ENCODE peak calls at places on chromosome 17, in eight cellular contexts. T is ureter; Z is NCI-H2107; H is AG04449; R is GM12878; A is AML-193; K is activated CD8-positive, alpha-beta memory T cell treated with anti-CD3 and anti-CD28 coated beads, Interleukin-2, amount 50 U/mL, for 4 hours; G is AG20443. X is an unnamed sample.

GRCh38 chr17:20080513-20080912 is 71.4 kb downstream of the SPECC1 start:
- DNase-seq in T (no peak), Z (no peak), H (no peak), K (no peak), A (no peak), R (no peak), G (no peak), X (no peak)

GRCh38 chr17:57138956-57139576 is 54.0 kb downstream of the AKAP1 start:
- DNase-seq in R (no peak), T (no peak), Z (no peak), H (no peak), K (no peak), G (no peak), A (no peak), X (no peak)

GRCh38 chr17:40541060-40541872 is 24.0 kb downstream of the CCR7 start:
- DNase-seq in Z (no peak), G (no peak), T (no peak), H (no peak), R (no peak), A (no peak), K (peak), X (no peak)

GRCh38 chr17:3904486-3904885 is 11.6 kb upstream of the CAMKK1 start:
- DNase-seq in Z (no peak), K (no peak), A (no peak), R (no peak), G (no peak), H (no peak), T (no peak), X (no peak)

GRCh38 chr17:55764610-55765009 is 13.8 kb downstream of the PCTP start:
- DNase-seq in G (no peak), H (no peak), T (no peak), K (no peak), Z (no peak), R (no peak), A (no peak), X (no peak)

GRCh38 chr17:44348988-44349364 is 3.9 kb downstream of the GRN start:
- DNase-seq in Z (no peak), R (no peak), A (no peak), H (no peak), G (no peak), K (no peak), T (no peak), X (no peak)

GRCh38 chr17:65053354-65053881 is 3.1 kb downstream of the GNA13 start:
- DNase-seq in H (no peak), R (no peak), K (no peak), G (no peak), T (no peak), A (no peak), Z (no peak), X (no peak)

GRCh38 chr17:54968954-54969400 is 412 bp downstream of the STXBP4 start:
- DNase-seq in G (peak), K (peak), R (no peak), H (no peak), Z (no peak), T (no peak), A (peak), X (no peak)

GRCh38 chr17:57201481-57201880 is 54.8 kb upstream of the MSI2 start:
- DNase-seq in K (no peak), A (no peak), G (no peak), Z (no peak), T (no peak), H (no peak), R (no peak), X (no peak)

GRCh38 chr17:77230436-77230830 is 89.7 kb downstream of the SEC14L1 start:
- DNase-seq in H (no peak), A (no peak), Z (no peak), R (no peak), G (no peak), T (no peak), K (no peak), X (no peak)